ENCODE peak calls at places on chromosomes 6 and 20, in six cellular contexts. R is hepatocyte, Z is fibroblast of lung, Q is K562, Y is esophagus squamous epithelium, D is kidney. B is an unnamed sample.

GRCh38 chr6:92827104-92827503 is 592.3 kb downstream of the EPHA7 start:
- DNase-seq in R (no peak), Z (no peak), Q (no peak), Y (no peak), D (no peak), B (no peak)

GRCh38 chr6:127225497-127225896 is 41.2 kb upstream of the RNF146 start:
- DNase-seq in R (no peak), Z (no peak), Q (no peak), Y (no peak), D (no peak), B (no peak)

GRCh38 chr6:30981942-30982772 is 1.4 kb upstream of the MUC21 start:
- DNase-seq in R (peak; percentile 53), Z (peak; percentile 87), Q (peak; percentile 25), Y (no peak), D (no peak), B (no peak)

GRCh38 chr6:73898599-73898998 is 202.6 kb downstream of the CD109 start:
- DNase-seq in R (no peak), Z (no peak), Q (no peak), Y (no peak), D (no peak), B (no peak)

GRCh38 chr6:33746651-33747100 is at the start of gene IP6K3:
- DNase-seq in R (peak; percentile 56), Z (no peak), Q (no peak), Y (no peak), D (no peak), B (no peak)

GRCh38 chr20:8990770-8991169 is 78.1 kb upstream of the PLCB4 start:
- DNase-seq in R (no peak), Z (no peak), Q (no peak), Y (no peak), D (no peak), B (no peak)

GRCh38 chr6:122114733-122115132 is 284.7 kb upstream of the HSF2 start:
- DNase-seq in R (no peak), Z (no peak), Q (no peak), Y (no peak), D (no peak), B (no peak)

GRCh38 chr20:15867017-15867416 is 706.2 kb downstream of the KIF16B start:
- DNase-seq in R (no peak), Z (no peak), Q (no peak), Y (no peak), D (no peak), B (no peak)

GRCh38 chr6:74277749-74278148 is 581.7 kb downstream of the CD109 start:
- DNase-seq in R (peak; percentile 19), Z (peak; percentile 20), Q (no peak), Y (no peak), D (no peak), B (peak; percentile 4)

GRCh38 chr6:97068211-97068610 is 143.7 kb downstream of the KLHL32 start:
- DNase-seq in R (peak; percentile 50), Z (peak; percentile 27), Q (peak; percentile 43), Y (no peak), D (no peak), B (peak; percentile 28)

GRCh38 chr6:166494757-166495486 is 91.6 kb downstream of the RAMACL start:
- DNase-seq in R (no peak), Z (no peak), Q (peak; percentile 21), Y (no peak), D (no peak), B (peak; percentile 41)

GRCh38 chr6:126170875-126171489 is 168.9 kb upstream of the CENPW start:
- DNase-seq in R (peak; percentile 37), Z (no peak), Q (peak; percentile 76), Y (no peak), D (no peak), B (peak; percentile 49)

GRCh38 chr6:168165373-168165772 is 86.4 kb upstream of the FRMD1 start:
- DNase-seq in R (no peak), Z (no peak), Q (no peak), Y (no peak), D (no peak), B (no peak)

GRCh38 chr6:17869010-17869752 is 118.3 kb downstream of the KIF13A start:
- DNase-seq in R (no peak), Z (peak; percentile 78), Q (peak; percentile 73), Y (no peak), D (no peak), B (no peak)

GRCh38 chr6:17865798-17866725 is 121.4 kb downstream of the KIF13A start:
- DNase-seq in R (peak; percentile 79), Z (peak; percentile 99), Q (peak; percentile 63), Y (no peak), D (peak; percentile 86), B (no peak)

GRCh38 chr6:17869753-17870050 is 117.7 kb downstream of the KIF13A start:
- DNase-seq in R (no peak), Z (no peak), Q (peak; percentile 64), Y (no peak), D (no peak), B (no peak)

GRCh38 chr6:17866876-17867444 is 120.5 kb downstream of the KIF13A start:
- DNase-seq in R (no peak), Z (no peak), Q (no peak), Y (no peak), D (no peak), B (no peak)

DNA sequence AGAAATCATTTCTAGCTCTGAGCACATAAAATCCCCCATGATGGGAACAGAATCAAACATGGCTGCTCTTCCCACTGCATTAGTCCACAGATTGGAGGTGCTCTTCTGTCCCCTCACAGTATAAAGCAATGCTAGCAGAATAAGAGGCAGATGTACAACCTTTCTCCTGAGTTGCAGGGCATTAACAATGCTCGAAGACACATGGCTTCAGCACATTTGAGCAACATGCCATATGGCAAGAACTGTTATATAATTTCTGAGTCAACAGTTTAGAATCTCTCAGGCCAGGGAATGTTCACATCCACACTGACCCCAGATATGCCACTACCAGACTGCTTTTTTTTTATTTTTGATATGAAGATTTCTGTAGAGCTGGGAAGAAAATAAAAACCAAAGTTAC is 119.6 kb downstream of the KIF13A start:
- DNase-seq in R (no peak), Z (peak; percentile 87), Q (no peak), Y (no peak), D (no peak), B (no peak)
- H3K4me1 ChIP-seq in R (peaks cover 21% of the 10 kb centered on the region), Z (peaks cover 42% of the 10 kb centered on the region), Q (peaks cover 65% of the 10 kb centered on the region), Y (peaks cover 90% of the 10 kb centered on the region), D (peaks cover 8% of the 10 kb centered on the region), B (no peaks in the 10 kb centered on the region)

GRCh38 chr6:148440877-148441453 is 98.3 kb downstream of the SASH1 start:
- DNase-seq in R (peak; percentile 72), Z (peak; percentile 86), Q (no peak), Y (no peak), D (peak; percentile 86), B (no peak)
- TF ChIP-seq CTCF in R (no peak), Z (no peak), Q (no peak), Y (no peak), D (no peak), B (no peak)

GRCh38 chr6:85640806-85641205 is 1.9 kb downstream of the SYNCRIP start:
- DNase-seq in R (no peak), Z (no peak), Q (peak; percentile 14), Y (no peak), D (no peak), B (no peak)

GRCh38 chr6:85642774-85643529 is at the start of gene SYNCRIP:
- DNase-seq in R (peak; percentile 100), Z (peak; percentile 97), Q (peak; percentile 98), Y (peak; percentile 98), D (peak; percentile 100), B (peak; percentile 99)

GRCh38 chr6:85641916-85642773 is 541 bp downstream of the SYNCRIP start:
- DNase-seq in R (peak; percentile 62), Z (peak; percentile 55), Q (peak; percentile 60), Y (peak; percentile 12), D (peak; percentile 90), B (peak; percentile 69)

GRCh38 chr6:85643530-85644373 is 1.1 kb upstream of the SYNCRIP start:
- DNase-seq in R (peak; percentile 94), Z (peak; percentile 94), Q (peak; percentile 88), Y (peak; percentile 58), D (peak; percentile 97), B (peak; percentile 94)

GRCh38 chr6:85641522-85641915 is 1.2 kb downstream of the SYNCRIP start:
- DNase-seq in R (no peak), Z (no peak), Q (peak; percentile 24), Y (no peak), D (no peak), B (no peak)
- H3K4me1 ChIP-seq in R (peaks cover 20% of the 10 kb centered on the region), Z (peaks cover 7% of the 10 kb centered on the region), Q (peaks cover 13% of the 10 kb centered on the region), Y (peaks cover 65% of the 10 kb centered on the region), D (peaks cover 8% of the 10 kb centered on the region), B (no peaks in the 10 kb centered on the region)

GRCh38 chr6:39428152-39428551 is 105.7 kb upstream of the KCNK16 start:
- DNase-seq in R (no peak), Z (no peak), Q (no peak), Y (no peak), D (no peak), B (no peak)
- TF ChIP-seq CTCF in R (no peak), Z (no peak), Q (no peak), Y (no peak), D (no peak), B (no peak)

GRCh38 chr6:99838607-99839006 is 155.4 kb downstream of the MCHR2 start:
- DNase-seq in R (no peak), Z (no peak), Q (no peak), Y (no peak), D (no peak), B (no peak)

GRCh38 chr6:99836471-99836870 is 157.6 kb downstream of the MCHR2 start:
- DNase-seq in R (no peak), Z (peak; percentile 3), Q (no peak), Y (no peak), D (no peak), B (no peak)

GRCh38 chr6:99846021-99846420 is 148.0 kb downstream of the MCHR2 start:
- DNase-seq in R (no peak), Z (no peak), Q (no peak), Y (no peak), D (no peak), B (no peak)

DNA sequence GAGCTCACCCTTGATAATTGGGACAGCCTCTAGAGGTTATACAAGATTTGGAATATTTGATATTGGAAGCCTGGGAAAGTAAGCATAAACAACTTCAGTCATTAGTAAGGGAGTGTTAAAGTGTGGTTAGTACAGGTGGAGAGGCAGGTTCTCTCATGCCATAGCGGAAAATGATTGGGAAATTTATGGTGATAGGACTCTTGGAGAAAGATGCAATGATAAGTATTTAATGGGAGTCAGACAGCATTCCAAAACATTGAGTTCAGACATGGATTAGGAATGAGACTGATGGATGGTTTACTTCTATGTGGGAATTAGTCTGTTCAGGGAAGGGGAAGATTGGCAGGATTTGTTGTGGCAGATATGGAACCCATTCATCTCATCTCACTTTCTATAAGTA is 152.7 kb downstream of the MCHR2 start:
- DNase-seq in R (no peak), Z (no peak), Q (no peak), Y (no peak), D (no peak), B (no peak)
- H3K4me1 ChIP-seq in R (no peaks in the 10 kb centered on the region), Z (no peaks in the 10 kb centered on the region), Q (no peaks in the 10 kb centered on the region), Y (no peaks in the 10 kb centered on the region), D (no peaks in the 10 kb centered on the region), B (no peaks in the 10 kb centered on the region)

GRCh38 chr20:51424270-51425041 is 118.1 kb downstream of the NFATC2 start:
- DNase-seq in R (no peak), Z (no peak), Q (no peak), Y (no peak), D (peak; percentile 2), B (no peak)
- TF ChIP-seq CTCF in R (no peak), Z (no peak), Q (no peak), Y (no peak), D (no peak), B (no peak)

B was measured in BE2C.